ENCODE peak calls at places on chromosomes 3 and 15, in nine cellular contexts. I is mucosa of descending colon, U is glutamatergic neuron, J is Peyer's patch, W is bronchial epithelial cell, A is gastrocnemius medialis, P is fibroblast of lung, S is AG09319, L is brain microvascular endothelial cell. G is an unnamed sample.

GRCh38 chr3:8550619-8551018 is 49.0 kb downstream of the LMCD1 start:
- DNase-seq in U (no peak), I (no peak), L (no peak), J (no peak), S (no peak), A (peak; percentile 59), W (no peak), P (no peak), G (no peak)

GRCh38 chr3:43144811-43145490 is 39.1 kb upstream of the POMGNT2 start:
- DNase-seq in I (no peak), L (peak; percentile 28), W (peak; percentile 26), J (no peak), A (no peak), P (peak; percentile 55), U (no peak), S (peak; percentile 18), G (no peak)

GRCh38 chr15:41495736-41496599 is 2.3 kb downstream of the ITPKA start:
- DNase-seq in U (peak; percentile 44), A (no peak), P (no peak), W (no peak), S (no peak), I (peak; percentile 90), J (peak; percentile 92), L (no peak), G (no peak)

GRCh38 chr3:187403768-187404270 is 35.6 kb downstream of the RTP4 start:
- DNase-seq in I (no peak), P (peak; percentile 97), W (peak; percentile 97), A (no peak), U (no peak), S (peak; percentile 80), L (peak; percentile 99), J (no peak), G (no peak)

GRCh38 chr3:41199866-41200668 is 762 bp downstream of the CTNNB1 start:
- DNase-seq in A (peak; percentile 21), I (no peak), U (no peak), J (peak; percentile 66), P (peak; percentile 22), L (no peak), S (no peak), W (peak; percentile 43), G (no peak)

GRCh38 chr15:31472636-31473383 is 146.2 kb downstream of the KLF13 start:
- DNase-seq in L (peak; percentile 68), A (no peak), P (peak; percentile 43), U (no peak), W (no peak), I (peak; percentile 55), J (no peak), S (no peak), G (peak; percentile 34)

GRCh38 chr3:10558726-10559125 is 53.3 kb upstream of the ATP2B2 start:
- DNase-seq in A (peak; percentile 69), P (no peak), J (no peak), L (no peak), U (no peak), W (no peak), S (no peak), I (no peak), G (no peak)

GRCh38 chr3:182704926-182705325 is 88.4 kb upstream of the ATP11B start:
- DNase-seq in S (no peak), W (no peak), P (no peak), A (no peak), U (peak; percentile 27), I (no peak), L (no peak), J (no peak), G (no peak)

GRCh38 chr3:175489406-175489805 is 630.3 kb downstream of the NAALADL2 start:
- DNase-seq in U (no peak), S (no peak), A (no peak), L (no peak), W (no peak), P (no peak), J (no peak), I (no peak), G (no peak)

GRCh38 chr15:99605490-99605931 is 39.7 kb downstream of the MEF2A start:
- DNase-seq in S (no peak), P (peak; percentile 40), L (no peak), A (no peak), W (peak; percentile 73), I (no peak), U (no peak), J (no peak), G (no peak)

GRCh38 chr3:121735047-121735696 is 14.4 kb downstream of the GOLGB1 start:
- DNase-seq in I (no peak), A (no peak), L (no peak), P (peak; percentile 47), J (no peak), S (no peak), U (no peak), W (no peak), G (no peak)

GRCh38 chr3:115401891-115402501 is 221.3 kb upstream of the GAP43 start:
- DNase-seq in L (peak; percentile 85), S (no peak), U (no peak), A (no peak), W (peak; percentile 3), I (no peak), J (no peak), P (peak; percentile 96), G (no peak)

GRCh38 chr15:75606711-75607684 is 18.5 kb downstream of the SNUPN start:
- DNase-seq in P (peak; percentile 75), U (no peak), J (no peak), S (no peak), W (no peak), I (no peak), A (no peak), L (peak; percentile 29), G (no peak)

GRCh38 chr15:78432664-78433063 is 5.4 kb upstream of the IREB2 start:
- DNase-seq in P (no peak), J (no peak), W (no peak), U (no peak), A (no peak), I (no peak), L (no peak), S (no peak), G (no peak)

GRCh38 chr3:121542924-121543323 is 2.9 kb downstream of the POLQ start:
- DNase-seq in S (no peak), I (no peak), U (no peak), L (no peak), A (no peak), J (no peak), P (no peak), W (peak; percentile 23), G (no peak)

GRCh38 chr15:28025413-28025812 is 73.7 kb downstream of the OCA2 start:
- DNase-seq in U (no peak), W (no peak), I (no peak), J (no peak), P (no peak), L (no peak), A (no peak), S (no peak), G (no peak)

GRCh38 chr15:52559583-52559982 is 9.2 kb downstream of the ARPP19 start:
- DNase-seq in L (peak; percentile 61), S (no peak), I (no peak), W (peak; percentile 34), A (no peak), J (no peak), P (peak; percentile 67), U (no peak), G (no peak)

GRCh38 chr3:144556392-144556791 is 584.8 kb downstream of the DIPK2A start:
- DNase-seq in P (peak; percentile 64), I (no peak), S (no peak), W (no peak), J (no peak), L (peak; percentile 69), U (no peak), A (no peak), G (no peak)

GRCh38 chr15:26676115-26676514 is 96.8 kb downstream of the GABRB3 start:
- DNase-seq in P (no peak), A (no peak), S (no peak), W (no peak), L (no peak), U (no peak), J (no peak), I (no peak), G (no peak)
- TF ChIP-seq CTCF in P (no peak), A (no peak), S (no peak), W (no peak), L (no peak), U (no peak), J (no peak), I (no peak), G (no peak)

GRCh38 chr3:185335799-185336198 is 27.1 kb upstream of the MAP3K13 start:
- DNase-seq in L (peak; percentile 61), P (peak; percentile 72), S (no peak), J (no peak), W (peak; percentile 95), U (no peak), A (no peak), I (no peak), G (no peak)

GRCh38 chr3:185330644-185331043 is 32.3 kb upstream of the MAP3K13 start:
- DNase-seq in I (no peak), S (no peak), A (no peak), W (peak; percentile 52), J (no peak), P (no peak), L (no peak), U (no peak), G (no peak)

GRCh38 chr3:185328324-185329004 is 34.5 kb upstream of the MAP3K13 start:
- DNase-seq in U (no peak), I (peak; percentile 65), P (no peak), S (no peak), A (no peak), L (no peak), J (peak; percentile 60), W (peak; percentile 43), G (no peak)

GRCh38 chr3:185330238-185330637 is 32.7 kb upstream of the MAP3K13 start:
- DNase-seq in S (no peak), I (no peak), J (peak; percentile 50), L (no peak), P (no peak), U (no peak), A (peak; percentile 12), W (no peak), G (no peak)

GRCh38 chr3:185332026-185332735 is 30.8 kb upstream of the MAP3K13 start:
- DNase-seq in U (no peak), P (peak; percentile 59), I (no peak), W (peak; percentile 98), S (no peak), J (no peak), A (no peak), L (peak; percentile 28), G (no peak)
- TF ChIP-seq CTCF in U (no peak), P (no peak), I (no peak), W (no peak), S (no peak), J (no peak), A (no peak), L (no peak), G (no peak)

DNA sequence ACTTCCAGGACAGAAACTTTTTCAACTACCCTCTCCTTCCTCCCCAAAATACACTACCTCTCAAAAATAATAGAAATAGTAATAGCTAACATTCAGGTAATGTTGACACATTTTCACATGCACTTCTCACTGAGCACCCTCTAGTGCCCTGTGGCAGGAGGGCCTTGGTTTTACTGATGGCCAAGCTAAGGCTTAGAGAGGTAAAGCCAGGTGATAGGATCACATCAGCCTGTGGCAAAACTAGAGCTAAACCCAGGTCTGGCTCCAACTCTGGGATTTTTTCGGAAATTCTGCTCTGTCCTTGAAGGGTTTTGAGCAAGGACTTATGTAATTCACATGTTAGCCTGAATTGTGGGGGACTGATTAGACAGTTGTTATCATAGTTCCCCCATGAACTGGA is 922 bp upstream of the TAMM41 start:
- DNase-seq in A (no peak), S (no peak), I (no peak), P (no peak), U (no peak), J (no peak), W (no peak), L (no peak), G (no peak)
- TF ChIP-seq CTCF in A (no peak), S (no peak), I (no peak), P (no peak), U (no peak), J (no peak), W (no peak), L (peak; percentile 16), G (no peak)

GRCh38 chr3:89851974-89852621 is 744.7 kb downstream of the EPHA3 start:
- DNase-seq in S (no peak), W (peak; percentile 7), A (no peak), J (no peak), P (peak; percentile 24), L (peak; percentile 27), U (peak; percentile 86), I (peak; percentile 34), G (no peak)
- TF ChIP-seq CTCF in S (peak; percentile 68), W (peak; percentile 47), A (no peak), J (no peak), P (peak; percentile 67), L (peak; percentile 89), U (peak; percentile 69), I (no peak), G (no peak)

G was measured in natural killer cell.